ENCODE peak calls at places on chromosomes 4 and X, in seven cellular contexts. Y, F, J, L, X, P and Z are unnamed samples.

GRCh38 chr4:186021461-186022167 is 47.3 kb upstream of the TLR3 start:
- DNase-seq in Y (peak), F (no peak), J (peak), L (peak), X (peak), P (no peak), Z (no peak)

GRCh38 chr4:24394041-24394440 is 190.3 kb downstream of the DHX15 start:
- DNase-seq in Y (no peak), F (no peak), J (no peak), L (peak), X (peak), P (no peak), Z (peak)

GRCh38 chr4:76960014-76960413 is 10.5 kb downstream of the SEPTIN11 start:
- DNase-seq in Y (no peak), F (no peak), J (no peak), L (no peak), X (no peak), P (no peak), Z (no peak)

GRCh38 chr4:184375027-184375426 is 99.3 kb downstream of the IRF2 start:
- DNase-seq in Y (no peak), F (no peak), J (no peak), L (peak), X (no peak), P (no peak), Z (no peak)

GRCh38 chrX:11787564-11787963 is 29.5 kb downstream of the MSL3 start:
- DNase-seq in Y (peak), F (no peak), J (peak), L (peak), X (peak), P (peak), Z (no peak)

GRCh38 chrX:129959493-129959832 is 23.0 kb upstream of the BCORL1 start:
- DNase-seq in Y (no peak), F (no peak), J (no peak), L (peak), X (no peak), P (peak), Z (no peak)

GRCh38 chr4:94127707-94128328 is 79.8 kb upstream of the SMARCAD1 start:
- DNase-seq in Y (no peak), F (no peak), J (peak), L (peak), X (peak), P (no peak), Z (no peak)

GRCh38 chr4:2260336-2261109 is 1.4 kb downstream of the MXD4 start:
- DNase-seq in Y (peak), F (peak), J (no peak), L (no peak), X (no peak), P (peak), Z (no peak)

GRCh38 chrX:70479970-70480659 is 35.5 kb downstream of the DLG3 start:
- DNase-seq in Y (peak), F (no peak), J (no peak), L (peak), X (no peak), P (peak), Z (no peak)

GRCh38 chr4:88900432-88900831 is 156.6 kb downstream of the FAM13A start:
- DNase-seq in Y (no peak), F (no peak), J (no peak), L (peak), X (peak), P (no peak), Z (peak)

GRCh38 chr4:78937837-78938236 is 1.4 kb downstream of the PAQR3 start:
- DNase-seq in Y (no peak), F (no peak), J (no peak), L (peak), X (peak), P (no peak), Z (no peak)
- H3K4me3 ChIP-seq in Y (no peak), F (no peak), J (peak), L (no peak), X (no peak), P (no peak), Z (no peak)

GRCh38 chr4:181854142-181854541 is 389.1 kb upstream of the TENM3 start:
- DNase-seq in Y (no peak), F (no peak), J (no peak), L (peak), X (no peak), P (no peak), Z (no peak)
- H3K4me3 ChIP-seq in Y (no peak), F (no peak), J (no peak), L (no peak), X (no peak), P (no peak), Z (no peak)

GRCh38 chr4:114495471-114495928 is 103.1 kb upstream of the UGT8 start:
- DNase-seq in Y (no peak), F (no peak), J (no peak), L (no peak), X (no peak), P (no peak), Z (no peak)
- H3K4me3 ChIP-seq in Y (no peak), F (no peak), J (no peak), L (no peak), X (no peak), P (no peak), Z (no peak)

GRCh38 chrX:2974946-2975345 is 31.4 kb upstream of the ARSH start:
- DNase-seq in Y (no peak), F (no peak), J (no peak), L (no peak), X (peak), P (no peak), Z (no peak)
- H3K4me3 ChIP-seq in Y (no peak), F (no peak), J (no peak), L (no peak), X (no peak), P (no peak), Z (no peak)

GRCh38 chr4:156098846-156099245 is 145.2 kb upstream of the CTSO start:
- DNase-seq in Y (no peak), F (no peak), J (no peak), L (no peak), X (no peak), P (no peak), Z (no peak)
- H3K4me3 ChIP-seq in Y (no peak), F (no peak), J (no peak), L (no peak), X (no peak), P (no peak), Z (no peak)